ENCODE peak calls at places on chromosome 4, in ten cellular contexts. One of them, this sample, is unnamed.
A peak's percentile ranks its signal among the peaks of the same experiment; 100 is the strongest.

GRCh38 chr4:10879411-10880110 is 195.0 kb upstream of the CLNK start:
- DNase-seq in GM12891: no peak
- DNase-seq in stimulated activated CD4-positive, alpha-beta T cell treated with anti-CD3 and anti-CD28 coated beads, TNF-alpha, amount 100 ng/mL, for 48 hours: no peak
- DNase-seq in H9: no peak
- DNase-seq in IMR-90: peak; percentile 16
- DNase-seq in aorta: no peak
- DNase-seq in neuronal stem cell: no peak
- DNase-seq in germinal center: no peak
- DNase-seq in NCI-H460: no peak
- DNase-seq in DMS53: peak; percentile 44
- DNase-seq in this sample: no peak

GRCh38 chr4:123892997-123893745 is 496.6 kb downstream of the SPRY1 start:
- DNase-seq in GM12891: no peak
- DNase-seq in stimulated activated CD4-positive, alpha-beta T cell treated with anti-CD3 and anti-CD28 coated beads, TNF-alpha, amount 100 ng/mL, for 48 hours: no peak
- DNase-seq in H9: no peak
- DNase-seq in IMR-90: peak; percentile 24
- DNase-seq in aorta: no peak
- DNase-seq in neuronal stem cell: no peak
- DNase-seq in germinal center: no peak
- DNase-seq in NCI-H460: no peak
- DNase-seq in DMS53: no peak
- DNase-seq in this sample: no peak

GRCh38 chr4:41268024-41268423 is 11.3 kb downstream of the UCHL1 start:
- DNase-seq in GM12891: no peak
- DNase-seq in stimulated activated CD4-positive, alpha-beta T cell treated with anti-CD3 and anti-CD28 coated beads, TNF-alpha, amount 100 ng/mL, for 48 hours: no peak
- DNase-seq in H9: no peak
- DNase-seq in IMR-90: no peak
- DNase-seq in aorta: no peak
- DNase-seq in neuronal stem cell: no peak
- DNase-seq in germinal center: no peak
- DNase-seq in NCI-H460: no peak
- DNase-seq in DMS53: peak; percentile 53
- DNase-seq in this sample: no peak

GRCh38 chr4:126419266-126419665 is 1104.5 kb downstream of the FAT4 start:
- DNase-seq in GM12891: no peak
- DNase-seq in stimulated activated CD4-positive, alpha-beta T cell treated with anti-CD3 and anti-CD28 coated beads, TNF-alpha, amount 100 ng/mL, for 48 hours: no peak
- DNase-seq in H9: no peak
- DNase-seq in IMR-90: no peak
- DNase-seq in aorta: no peak
- DNase-seq in neuronal stem cell: no peak
- DNase-seq in germinal center: no peak
- DNase-seq in NCI-H460: no peak
- DNase-seq in DMS53: no peak
- DNase-seq in this sample: no peak

GRCh38 chr4:10571896-10572295 is 112.7 kb downstream of the CLNK start:
- DNase-seq in GM12891: no peak
- DNase-seq in stimulated activated CD4-positive, alpha-beta T cell treated with anti-CD3 and anti-CD28 coated beads, TNF-alpha, amount 100 ng/mL, for 48 hours: no peak
- DNase-seq in H9: no peak
- DNase-seq in IMR-90: no peak
- DNase-seq in aorta: no peak
- DNase-seq in neuronal stem cell: no peak
- DNase-seq in germinal center: no peak
- DNase-seq in NCI-H460: no peak
- DNase-seq in DMS53: no peak
- DNase-seq in this sample: no peak

GRCh38 chr4:100290585-100290984 is 100.3 kb upstream of the DDIT4L start:
- DNase-seq in GM12891: no peak
- DNase-seq in stimulated activated CD4-positive, alpha-beta T cell treated with anti-CD3 and anti-CD28 coated beads, TNF-alpha, amount 100 ng/mL, for 48 hours: no peak
- DNase-seq in H9: no peak
- DNase-seq in IMR-90: peak; percentile 74
- DNase-seq in aorta: no peak
- DNase-seq in neuronal stem cell: no peak
- DNase-seq in germinal center: no peak
- DNase-seq in NCI-H460: peak; percentile 80
- DNase-seq in DMS53: no peak
- DNase-seq in this sample: no peak

GRCh38 chr4:7403001-7403400 is 31.7 kb downstream of the PSAPL1 start:
- DNase-seq in GM12891: no peak
- DNase-seq in stimulated activated CD4-positive, alpha-beta T cell treated with anti-CD3 and anti-CD28 coated beads, TNF-alpha, amount 100 ng/mL, for 48 hours: no peak
- DNase-seq in H9: no peak
- DNase-seq in IMR-90: no peak
- DNase-seq in aorta: no peak
- DNase-seq in neuronal stem cell: no peak
- DNase-seq in germinal center: no peak
- DNase-seq in NCI-H460: no peak
- DNase-seq in DMS53: no peak
- DNase-seq in this sample: no peak

GRCh38 chr4:152778656-152779512 is 646 bp downstream of the TIGD4 start:
- DNase-seq in GM12891: peak; percentile 13
- DNase-seq in stimulated activated CD4-positive, alpha-beta T cell treated with anti-CD3 and anti-CD28 coated beads, TNF-alpha, amount 100 ng/mL, for 48 hours: no peak
- DNase-seq in H9: no peak
- DNase-seq in IMR-90: peak; percentile 3
- DNase-seq in aorta: no peak
- DNase-seq in neuronal stem cell: no peak
- DNase-seq in germinal center: peak; percentile 25
- DNase-seq in NCI-H460: no peak
- DNase-seq in DMS53: peak; percentile 60
- DNase-seq in this sample: peak; percentile 20

GRCh38 chr4:80197132-80197573 is at the start of gene PRDM8:
- DNase-seq in GM12891: no peak
- DNase-seq in stimulated activated CD4-positive, alpha-beta T cell treated with anti-CD3 and anti-CD28 coated beads, TNF-alpha, amount 100 ng/mL, for 48 hours: no peak
- DNase-seq in H9: no peak
- DNase-seq in IMR-90: peak; percentile 73
- DNase-seq in aorta: peak; percentile 79
- DNase-seq in neuronal stem cell: no peak
- DNase-seq in germinal center: no peak
- DNase-seq in NCI-H460: no peak
- DNase-seq in DMS53: peak; percentile 54
- DNase-seq in this sample: no peak

GRCh38 chr4:185039508-185040273 is 21.4 kb downstream of the HELT start:
- DNase-seq in GM12891: peak; percentile 42
- DNase-seq in stimulated activated CD4-positive, alpha-beta T cell treated with anti-CD3 and anti-CD28 coated beads, TNF-alpha, amount 100 ng/mL, for 48 hours: peak; percentile 23
- DNase-seq in H9: peak; percentile 64
- DNase-seq in IMR-90: peak; percentile 68
- DNase-seq in aorta: no peak
- DNase-seq in neuronal stem cell: no peak
- DNase-seq in germinal center: peak; percentile 75
- DNase-seq in NCI-H460: peak; percentile 74
- DNase-seq in DMS53: peak; percentile 78
- DNase-seq in this sample: peak; percentile 76

GRCh38 chr4:187127456-187127855 is 403.8 kb upstream of the FAT1 start:
- DNase-seq in GM12891: no peak
- DNase-seq in stimulated activated CD4-positive, alpha-beta T cell treated with anti-CD3 and anti-CD28 coated beads, TNF-alpha, amount 100 ng/mL, for 48 hours: no peak
- DNase-seq in H9: no peak
- DNase-seq in IMR-90: no peak
- DNase-seq in aorta: no peak
- DNase-seq in neuronal stem cell: no peak
- DNase-seq in germinal center: no peak
- DNase-seq in NCI-H460: no peak
- DNase-seq in DMS53: no peak
- DNase-seq in this sample: no peak

GRCh38 chr4:101010987-101011386 is 336.3 kb downstream of the PPP3CA start:
- DNase-seq in GM12891: no peak
- DNase-seq in stimulated activated CD4-positive, alpha-beta T cell treated with anti-CD3 and anti-CD28 coated beads, TNF-alpha, amount 100 ng/mL, for 48 hours: no peak
- DNase-seq in H9: no peak
- DNase-seq in IMR-90: no peak
- DNase-seq in aorta: no peak
- DNase-seq in neuronal stem cell: no peak
- DNase-seq in germinal center: no peak
- DNase-seq in NCI-H460: no peak
- DNase-seq in DMS53: peak; percentile 29
- DNase-seq in this sample: no peak

GRCh38 chr4:4942658-4943057 is 76.6 kb downstream of the CYTL1 start:
- DNase-seq in GM12891: no peak
- DNase-seq in stimulated activated CD4-positive, alpha-beta T cell treated with anti-CD3 and anti-CD28 coated beads, TNF-alpha, amount 100 ng/mL, for 48 hours: no peak
- DNase-seq in H9: no peak
- DNase-seq in IMR-90: no peak
- DNase-seq in aorta: no peak
- DNase-seq in neuronal stem cell: no peak
- DNase-seq in germinal center: no peak
- DNase-seq in NCI-H460: no peak
- DNase-seq in DMS53: no peak
- DNase-seq in this sample: no peak

GRCh38 chr4:140427104-140427918 is at the start of gene CLGN:
- DNase-seq in GM12891: peak; percentile 59
- DNase-seq in stimulated activated CD4-positive, alpha-beta T cell treated with anti-CD3 and anti-CD28 coated beads, TNF-alpha, amount 100 ng/mL, for 48 hours: peak; percentile 6
- DNase-seq in H9: peak; percentile 93
- DNase-seq in IMR-90: peak; percentile 44
- DNase-seq in aorta: peak; percentile 88
- DNase-seq in neuronal stem cell: peak; percentile 91
- DNase-seq in germinal center: peak; percentile 84
- DNase-seq in NCI-H460: peak; percentile 63
- DNase-seq in DMS53: peak; percentile 87
- DNase-seq in this sample: peak; percentile 77

GRCh38 chr4:157713342-157713741 is 459.5 kb downstream of the GASK1B start:
- DNase-seq in GM12891: no peak
- DNase-seq in stimulated activated CD4-positive, alpha-beta T cell treated with anti-CD3 and anti-CD28 coated beads, TNF-alpha, amount 100 ng/mL, for 48 hours: no peak
- DNase-seq in H9: no peak
- DNase-seq in IMR-90: no peak
- DNase-seq in aorta: no peak
- DNase-seq in neuronal stem cell: no peak
- DNase-seq in germinal center: no peak
- DNase-seq in NCI-H460: no peak
- DNase-seq in DMS53: peak; percentile 68
- DNase-seq in this sample: no peak

GRCh38 chr4:4990857-4991540 is 28.3 kb downstream of the CYTL1 start:
- DNase-seq in GM12891: no peak
- DNase-seq in stimulated activated CD4-positive, alpha-beta T cell treated with anti-CD3 and anti-CD28 coated beads, TNF-alpha, amount 100 ng/mL, for 48 hours: no peak
- DNase-seq in H9: no peak
- DNase-seq in IMR-90: peak; percentile 62
- DNase-seq in aorta: peak; percentile 94
- DNase-seq in neuronal stem cell: no peak
- DNase-seq in germinal center: no peak
- DNase-seq in NCI-H460: peak; percentile 47
- DNase-seq in DMS53: peak; percentile 20
- DNase-seq in this sample: no peak

GRCh38 chr4:15677507-15677988 is 4.1 kb upstream of the FAM200B start:
- DNase-seq in GM12891: no peak
- DNase-seq in stimulated activated CD4-positive, alpha-beta T cell treated with anti-CD3 and anti-CD28 coated beads, TNF-alpha, amount 100 ng/mL, for 48 hours: no peak
- DNase-seq in H9: no peak
- DNase-seq in IMR-90: peak; percentile 48
- DNase-seq in aorta: no peak
- DNase-seq in neuronal stem cell: no peak
- DNase-seq in germinal center: no peak
- DNase-seq in NCI-H460: no peak
- DNase-seq in DMS53: peak; percentile 61
- DNase-seq in this sample: no peak

GRCh38 chr4:84632092-84632491 is 49.2 kb downstream of the CDS1 start:
- DNase-seq in GM12891: no peak
- DNase-seq in stimulated activated CD4-positive, alpha-beta T cell treated with anti-CD3 and anti-CD28 coated beads, TNF-alpha, amount 100 ng/mL, for 48 hours: no peak
- DNase-seq in H9: no peak
- DNase-seq in IMR-90: peak; percentile 85
- DNase-seq in aorta: no peak
- DNase-seq in neuronal stem cell: no peak
- DNase-seq in germinal center: no peak
- DNase-seq in NCI-H460: no peak
- DNase-seq in DMS53: no peak
- DNase-seq in this sample: no peak

GRCh38 chr4:70991596-70991995 is 1.9 kb upstream of the DCK start:
- DNase-seq in GM12891: no peak
- DNase-seq in stimulated activated CD4-positive, alpha-beta T cell treated with anti-CD3 and anti-CD28 coated beads, TNF-alpha, amount 100 ng/mL, for 48 hours: no peak
- DNase-seq in H9: no peak
- DNase-seq in IMR-90: no peak
- DNase-seq in aorta: no peak
- DNase-seq in neuronal stem cell: no peak
- DNase-seq in germinal center: no peak
- DNase-seq in NCI-H460: no peak
- DNase-seq in DMS53: no peak
- DNase-seq in this sample: no peak

GRCh38 chr4:48692897-48693296 is 87.2 kb downstream of the FRYL start:
- DNase-seq in GM12891: no peak
- DNase-seq in stimulated activated CD4-positive, alpha-beta T cell treated with anti-CD3 and anti-CD28 coated beads, TNF-alpha, amount 100 ng/mL, for 48 hours: no peak
- DNase-seq in H9: no peak
- DNase-seq in IMR-90: no peak
- DNase-seq in aorta: no peak
- DNase-seq in neuronal stem cell: no peak
- DNase-seq in germinal center: no peak
- DNase-seq in NCI-H460: no peak
- DNase-seq in DMS53: no peak
- DNase-seq in this sample: no peak

GRCh38 chr4:38062894-38063168 is 102.6 kb downstream of the PTTG2 start:
- DNase-seq in GM12891: no peak
- DNase-seq in stimulated activated CD4-positive, alpha-beta T cell treated with anti-CD3 and anti-CD28 coated beads, TNF-alpha, amount 100 ng/mL, for 48 hours: no peak
- DNase-seq in H9: no peak
- DNase-seq in IMR-90: no peak
- DNase-seq in aorta: no peak
- DNase-seq in neuronal stem cell: no peak
- DNase-seq in germinal center: no peak
- DNase-seq in NCI-H460: no peak
- DNase-seq in DMS53: no peak
- DNase-seq in this sample: no peak

GRCh38 chr4:88041626-88042025 is 34.2 kb downstream of the PKD2 start:
- DNase-seq in GM12891: no peak
- DNase-seq in stimulated activated CD4-positive, alpha-beta T cell treated with anti-CD3 and anti-CD28 coated beads, TNF-alpha, amount 100 ng/mL, for 48 hours: no peak
- DNase-seq in H9: no peak
- DNase-seq in IMR-90: no peak
- DNase-seq in aorta: no peak
- DNase-seq in neuronal stem cell: no peak
- DNase-seq in germinal center: no peak
- DNase-seq in NCI-H460: no peak
- DNase-seq in DMS53: no peak
- DNase-seq in this sample: no peak

GRCh38 chr4:177322156-177322685 is 12.5 kb downstream of the NEIL3 start:
- DNase-seq in GM12891: no peak
- DNase-seq in stimulated activated CD4-positive, alpha-beta T cell treated with anti-CD3 and anti-CD28 coated beads, TNF-alpha, amount 100 ng/mL, for 48 hours: no peak
- DNase-seq in H9: no peak
- DNase-seq in IMR-90: peak; percentile 55
- DNase-seq in aorta: no peak
- DNase-seq in neuronal stem cell: no peak
- DNase-seq in germinal center: no peak
- DNase-seq in NCI-H460: no peak
- DNase-seq in DMS53: no peak
- DNase-seq in this sample: no peak

GRCh38 chr4:74109116-74109791 is 10.3 kb upstream of the CXCL2 start:
- DNase-seq in GM12891: no peak
- DNase-seq in stimulated activated CD4-positive, alpha-beta T cell treated with anti-CD3 and anti-CD28 coated beads, TNF-alpha, amount 100 ng/mL, for 48 hours: no peak
- DNase-seq in H9: peak; percentile 62
- DNase-seq in IMR-90: peak; percentile 97
- DNase-seq in aorta: no peak
- DNase-seq in neuronal stem cell: no peak
- DNase-seq in germinal center: no peak
- DNase-seq in NCI-H460: peak; percentile 96
- DNase-seq in DMS53: peak; percentile 42
- DNase-seq in this sample: no peak

GRCh38 chr4:125710766-125711165 is 396.0 kb downstream of the FAT4 start:
- DNase-seq in GM12891: no peak
- DNase-seq in stimulated activated CD4-positive, alpha-beta T cell treated with anti-CD3 and anti-CD28 coated beads, TNF-alpha, amount 100 ng/mL, for 48 hours: no peak
- DNase-seq in H9: no peak
- DNase-seq in IMR-90: no peak
- DNase-seq in aorta: no peak
- DNase-seq in neuronal stem cell: no peak
- DNase-seq in germinal center: no peak
- DNase-seq in NCI-H460: no peak
- DNase-seq in DMS53: no peak
- DNase-seq in this sample: no peak

GRCh38 chr4:89110986-89111832 is at the start of gene TIGD2:
- DNase-seq in GM12891: peak; percentile 96
- DNase-seq in stimulated activated CD4-positive, alpha-beta T cell treated with anti-CD3 and anti-CD28 coated beads, TNF-alpha, amount 100 ng/mL, for 48 hours: peak; percentile 75
- DNase-seq in H9: peak; percentile 86
- DNase-seq in IMR-90: peak; percentile 81
- DNase-seq in aorta: peak; percentile 96
- DNase-seq in neuronal stem cell: peak; percentile 88
- DNase-seq in germinal center: peak; percentile 95
- DNase-seq in NCI-H460: peak; percentile 81
- DNase-seq in DMS53: peak; percentile 95
- DNase-seq in this sample: peak; percentile 97

This sample was measured in GM13977.